ENCODE peak calls at places on chromosomes 2 and 18, in four cellular contexts. One of them, this sample, is unnamed.

GRCh38 chr2:39981877-39982276 is 202.8 kb upstream of the THUMPD2 start:
- DNase-seq in A549: no peak
- DNase-seq in HepG2: no peak
- DNase-seq in K562: no peak
- DNase-seq in this sample: no peak

GRCh38 chr2:186891219-186891621 is 42.2 kb upstream of the ZSWIM2 start:
- DNase-seq in HepG2: no peak
- DNase-seq in A549: no peak
- DNase-seq in K562: no peak
- DNase-seq in this sample: no peak

GRCh38 chr2:225993430-225993829 is 593.9 kb downstream of the NYAP2 start:
- DNase-seq in A549: no peak
- DNase-seq in K562: no peak
- DNase-seq in HepG2: no peak
- DNase-seq in this sample: peak; percentile 78

GRCh38 chr18:7590800-7591560 is 23.9 kb downstream of the PTPRM start:
- DNase-seq in K562: no peak
- DNase-seq in HepG2: no peak
- DNase-seq in A549: no peak
- DNase-seq in this sample: peak; percentile 52

GRCh38 chr2:185658766-185659165 is 79.8 kb upstream of the FSIP2 start:
- DNase-seq in HepG2: no peak
- DNase-seq in A549: no peak
- DNase-seq in K562: no peak
- DNase-seq in this sample: no peak

GRCh38 chr2:158509928-158510797 is 53.4 kb downstream of the PKP4 start:
- DNase-seq in HepG2: no peak
- DNase-seq in A549: no peak
- DNase-seq in K562: peak; percentile 34
- DNase-seq in this sample: peak; percentile 64

GRCh38 chr2:214542866-214543265 is 132.0 kb downstream of the VWC2L start:
- DNase-seq in K562: no peak
- DNase-seq in A549: no peak
- DNase-seq in HepG2: no peak
- DNase-seq in this sample: peak; percentile 68

GRCh38 chr2:180562378-180562777 is 418.0 kb upstream of the UBE2E3 start:
- DNase-seq in HepG2: no peak
- DNase-seq in A549: no peak
- DNase-seq in K562: no peak
- DNase-seq in this sample: no peak

GRCh38 chr2:210965472-210965871 is 409.1 kb downstream of the CPS1 start:
- DNase-seq in A549: no peak
- DNase-seq in K562: no peak
- DNase-seq in HepG2: no peak
- DNase-seq in this sample: no peak

GRCh38 chr2:54866868-54867267 is 143.4 kb downstream of the EML6 start:
- DNase-seq in A549: no peak
- DNase-seq in HepG2: no peak
- DNase-seq in K562: no peak
- DNase-seq in this sample: no peak

GRCh38 chr2:38146917-38147307 is 71.0 kb upstream of the CYP1B1 start:
- DNase-seq in K562: peak; percentile 74
- DNase-seq in A549: peak; percentile 85
- DNase-seq in HepG2: peak; percentile 25
- DNase-seq in this sample: peak; percentile 99

GRCh38 chr2:165582863-165583506 is 113.5 kb downstream of the CSRNP3 start:
- DNase-seq in A549: no peak
- DNase-seq in HepG2: no peak
- DNase-seq in K562: no peak
- DNase-seq in this sample: no peak

GRCh38 chr2:11873766-11874165 is 127.3 kb downstream of the LPIN1 start:
- DNase-seq in K562: no peak
- DNase-seq in HepG2: no peak
- DNase-seq in A549: no peak
- DNase-seq in this sample: peak; percentile 50

GRCh38 chr2:207766697-207767460 is 2.8 kb downstream of the FZD5 start:
- DNase-seq in HepG2: peak; percentile 48
- DNase-seq in K562: no peak
- DNase-seq in A549: no peak
- DNase-seq in this sample: no peak

GRCh38 chr18:31684279-31685096 is at the start of gene B4GALT6:
- DNase-seq in A549: peak; percentile 47
- DNase-seq in K562: peak; percentile 16
- DNase-seq in HepG2: no peak
- DNase-seq in this sample: no peak

GRCh38 chr2:122341007-122341406 is 585.6 kb downstream of the TSN start:
- DNase-seq in K562: no peak
- DNase-seq in A549: no peak
- DNase-seq in HepG2: no peak
- DNase-seq in this sample: no peak

GRCh38 chr18:49898421-49898820 is 85.1 kb upstream of the ACAA2 start:
- DNase-seq in K562: peak; percentile 29
- DNase-seq in HepG2: peak; percentile 43
- DNase-seq in A549: peak; percentile 42
- DNase-seq in this sample: peak; percentile 69

GRCh38 chr2:95301876-95302641 is 4.9 kb downstream of the KCNIP3 start:
- DNase-seq in HepG2: no peak
- DNase-seq in K562: no peak
- DNase-seq in A549: no peak
- DNase-seq in this sample: no peak

DNA sequence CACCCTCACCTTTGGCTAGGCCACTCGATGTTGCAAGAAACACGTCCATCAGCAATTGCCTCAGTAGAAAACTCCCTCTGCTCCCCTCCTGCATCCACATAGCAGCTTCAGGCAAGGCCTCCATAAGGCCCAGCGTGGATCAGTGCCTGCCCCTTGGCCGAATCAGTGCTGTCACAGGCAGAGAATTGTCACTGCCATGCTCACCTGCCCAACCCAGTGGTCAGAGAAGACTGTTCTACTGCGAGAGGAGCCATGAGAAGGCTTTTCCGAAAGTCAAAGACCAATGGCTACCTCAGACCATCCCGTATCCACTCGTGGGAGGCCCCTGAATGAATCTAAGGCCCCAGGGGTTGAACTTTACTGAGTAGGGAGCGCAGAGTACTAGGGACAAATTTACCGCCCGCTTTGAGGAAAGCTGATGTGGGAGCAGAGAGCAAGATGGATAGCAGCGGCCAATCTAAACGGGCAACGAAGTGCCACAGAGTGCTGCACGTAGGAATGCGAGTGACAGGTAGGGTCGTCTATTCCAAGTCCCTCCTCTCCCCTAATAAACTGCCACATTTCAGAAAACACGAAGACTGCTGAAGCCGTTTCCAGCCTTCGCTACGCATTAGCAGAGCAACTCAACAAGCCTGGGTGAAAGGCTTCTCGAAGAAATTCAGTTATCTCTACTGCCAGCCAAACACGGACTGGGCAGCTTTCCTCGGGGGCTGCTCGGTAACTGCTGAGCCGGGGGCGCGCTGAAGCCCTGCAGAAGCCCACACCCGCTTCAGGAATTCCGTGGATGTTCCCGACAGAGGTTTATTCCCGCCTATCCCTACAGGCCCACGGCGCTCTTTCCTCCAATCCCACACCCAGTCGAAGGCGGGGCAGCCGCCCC is 970 bp upstream of the RALBP1 start:
- DNase-seq in A549: peak; percentile 79
- DNase-seq in HepG2: peak; percentile 66
- DNase-seq in K562: peak; percentile 75
- DNase-seq in this sample: peak; percentile 73
- TF ChIP-seq SMC3 in A549: peak; percentile 32
- TF ChIP-seq SMC3 in HepG2: no peak
- TF ChIP-seq SMC3 in K562: no peak
- TF ChIP-seq SMC3 in this sample: no peak

GRCh38 chr2:232203166-232203891 is 175.2 kb upstream of the ALPP start:
- DNase-seq in K562: no peak
- DNase-seq in A549: no peak
- DNase-seq in HepG2: no peak
- DNase-seq in this sample: no peak
- TF ChIP-seq SMC3 in K562: no peak
- TF ChIP-seq SMC3 in A549: no peak
- TF ChIP-seq SMC3 in HepG2: no peak
- TF ChIP-seq SMC3 in this sample: no peak

GRCh38 chr18:42915240-42915791 is 200.2 kb downstream of the RIT2 start:
- DNase-seq in HepG2: no peak
- DNase-seq in K562: no peak
- DNase-seq in A549: no peak
- DNase-seq in this sample: no peak
- TF ChIP-seq SMC3 in HepG2: no peak
- TF ChIP-seq SMC3 in K562: no peak
- TF ChIP-seq SMC3 in A549: no peak
- TF ChIP-seq SMC3 in this sample: no peak

GRCh38 chr2:178271629-178272333 is 77.5 kb downstream of the OSBPL6 start:
- DNase-seq in A549: no peak
- DNase-seq in K562: no peak
- DNase-seq in HepG2: no peak
- DNase-seq in this sample: peak; percentile 70

GRCh38 chr2:178270338-178270737 is 76.0 kb downstream of the OSBPL6 start:
- DNase-seq in A549: no peak
- DNase-seq in K562: no peak
- DNase-seq in HepG2: no peak
- DNase-seq in this sample: no peak

GRCh38 chr2:178277741-178278197 is 83.5 kb downstream of the OSBPL6 start:
- DNase-seq in A549: no peak
- DNase-seq in K562: peak; percentile 60
- DNase-seq in HepG2: peak; percentile 86
- DNase-seq in this sample: peak; percentile 28

GRCh38 chr2:178275600-178275999 is 81.3 kb downstream of the OSBPL6 start:
- DNase-seq in A549: no peak
- DNase-seq in K562: no peak
- DNase-seq in HepG2: no peak
- DNase-seq in this sample: no peak

DNA sequence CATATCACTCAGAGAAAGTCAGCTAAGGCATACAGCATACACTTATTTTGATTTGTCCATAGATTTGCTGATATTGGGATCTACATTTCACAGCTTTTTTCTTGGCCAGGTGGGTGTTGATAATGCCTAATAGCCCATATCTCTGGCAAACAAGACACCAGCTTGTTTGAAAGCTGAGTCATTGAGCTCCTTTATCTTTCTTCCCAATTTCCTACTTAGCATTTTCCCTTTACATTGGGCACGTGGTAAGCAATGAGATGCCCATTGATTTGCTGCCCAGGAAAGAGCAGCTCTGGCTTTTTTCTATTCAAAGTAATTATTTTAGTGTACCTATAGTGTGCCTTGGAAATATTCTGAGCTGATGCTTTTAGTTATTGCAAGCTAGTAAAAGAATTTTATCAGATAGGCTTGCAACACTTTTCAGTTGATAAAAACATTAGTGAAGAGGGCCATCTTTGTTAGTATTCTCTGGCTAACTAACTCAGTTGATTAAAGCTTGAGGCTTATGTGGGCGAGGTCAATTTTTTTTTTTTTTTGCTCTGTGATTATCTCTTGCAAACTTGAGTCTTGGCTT is 79.6 kb downstream of the OSBPL6 start:
- DNase-seq in HepG2: no peak
- DNase-seq in K562: peak; percentile 64
- DNase-seq in A549: no peak
- DNase-seq in this sample: no peak
- TF ChIP-seq SMC3 in HepG2: no peak
- TF ChIP-seq SMC3 in K562: no peak
- TF ChIP-seq SMC3 in A549: no peak
- TF ChIP-seq SMC3 in this sample: no peak

DNA sequence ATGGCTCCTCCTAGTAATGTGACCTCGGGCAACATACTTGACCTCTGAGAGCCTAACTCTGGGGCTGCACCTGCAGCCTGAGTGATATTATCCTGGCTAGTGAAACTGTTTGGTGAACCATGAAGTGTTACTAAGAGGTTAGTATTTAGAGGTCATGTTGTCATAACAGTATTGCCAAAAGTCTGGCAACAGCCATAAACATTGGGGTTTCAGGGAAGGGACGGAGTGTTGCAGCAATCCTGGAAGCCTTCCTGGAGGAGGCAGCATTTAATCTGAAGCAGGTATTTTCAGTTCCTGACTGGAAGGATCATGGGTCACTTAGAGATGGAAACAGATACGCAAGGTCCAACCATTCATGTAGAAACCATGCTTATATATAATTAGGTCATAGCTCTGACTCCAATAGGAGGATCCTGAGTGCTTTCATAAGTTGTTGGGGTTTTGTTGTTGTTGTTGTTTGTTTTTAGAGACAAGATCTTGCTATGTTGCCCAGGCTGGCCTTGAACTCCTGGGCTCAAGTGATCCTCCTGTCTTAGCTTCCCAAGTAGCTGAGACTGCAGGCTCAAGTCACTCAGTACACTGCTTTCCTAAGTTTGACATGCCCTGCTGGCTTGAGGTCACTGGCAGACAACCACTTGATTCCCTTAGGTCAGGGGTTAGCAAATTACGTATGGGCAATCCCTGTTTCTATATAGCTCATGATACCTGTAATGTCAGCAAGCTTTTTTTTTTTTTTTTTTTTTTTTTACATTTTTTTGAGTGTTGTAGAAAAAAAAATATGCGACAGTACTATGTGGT is 21.4 kb downstream of the GPR39 start:
- DNase-seq in HepG2: no peak
- DNase-seq in K562: no peak
- DNase-seq in A549: peak; percentile 37
- DNase-seq in this sample: no peak
- TF ChIP-seq SMC3 in HepG2: no peak
- TF ChIP-seq SMC3 in K562: no peak
- TF ChIP-seq SMC3 in A549: no peak
- TF ChIP-seq SMC3 in this sample: no peak

GRCh38 chr2:86258106-86258505 is 58.8 kb downstream of the MRPL35 start:
- DNase-seq in K562: no peak
- DNase-seq in A549: no peak
- DNase-seq in HepG2: no peak
- DNase-seq in this sample: no peak

GRCh38 chr2:86256300-86256699 is 57.0 kb downstream of the MRPL35 start:
- DNase-seq in K562: no peak
- DNase-seq in A549: no peak
- DNase-seq in HepG2: no peak
- DNase-seq in this sample: no peak

GRCh38 chr2:86263956-86264355 is 64.7 kb downstream of the MRPL35 start:
- DNase-seq in A549: no peak
- DNase-seq in K562: no peak
- DNase-seq in HepG2: no peak
- DNase-seq in this sample: no peak

GRCh38 chr2:86256982-86257381 is 57.7 kb downstream of the MRPL35 start:
- DNase-seq in A549: no peak
- DNase-seq in HepG2: no peak
- DNase-seq in K562: no peak
- DNase-seq in this sample: no peak

GRCh38 chr2:86260978-86261377 is 61.7 kb downstream of the MRPL35 start:
- DNase-seq in A549: no peak
- DNase-seq in K562: no peak
- DNase-seq in HepG2: no peak
- DNase-seq in this sample: no peak
- TF ChIP-seq SMC3 in A549: no peak
- TF ChIP-seq SMC3 in K562: no peak
- TF ChIP-seq SMC3 in HepG2: no peak
- TF ChIP-seq SMC3 in this sample: no peak

GRCh38 chr2:227717687-227718567 is at the start of gene SLC19A3:
- DNase-seq in A549: peak; percentile 79
- DNase-seq in HepG2: peak; percentile 69
- DNase-seq in K562: peak; percentile 46
- DNase-seq in this sample: peak; percentile 50
- TF ChIP-seq SMC3 in A549: no peak
- TF ChIP-seq SMC3 in HepG2: no peak
- TF ChIP-seq SMC3 in K562: no peak
- TF ChIP-seq SMC3 in this sample: no peak

GRCh38 chr2:191257934-191258333 is 12.7 kb downstream of the MYO1B start:
- DNase-seq in HepG2: no peak
- DNase-seq in K562: no peak
- DNase-seq in A549: no peak
- DNase-seq in this sample: no peak
- TF ChIP-seq SMC3 in HepG2: no peak
- TF ChIP-seq SMC3 in K562: no peak
- TF ChIP-seq SMC3 in A549: no peak
- TF ChIP-seq SMC3 in this sample: no peak

This sample was measured in IMR-90.